ENCODE peak calls at places on chromosomes 11 and 22, in six cellular contexts. I, P, T, S, Q and B are unnamed samples.

GRCh38 chr11:100684101-100685065 is 2.7 kb upstream of the ARHGAP42 start:
- DNase-seq in I (no peak), P (no peak), T (no peak), S (no peak), Q (no peak), B (no peak)

GRCh38 chr11:19076744-19077589 is 16.4 kb upstream of the MRGPRX2 start:
- DNase-seq in I (no peak), S (peak), T (peak), Q (no peak), P (no peak), B (no peak)

GRCh38 chr22:22667966-22668880 is 23.8 kb downstream of the GGTLC2 start:
- DNase-seq in S (no peak), P (no peak), Q (no peak), I (no peak), T (no peak), B (no peak)

GRCh38 chr11:76166314-76166713 is 40.0 kb downstream of the WNT11 start:
- DNase-seq in P (peak), T (no peak), S (no peak), Q (no peak), I (no peak), B (no peak)

GRCh38 chr11:8800498-8801110 is 110.4 kb upstream of the AKIP1 start:
- DNase-seq in S (no peak), P (no peak), Q (no peak), I (no peak), T (peak), B (no peak)

GRCh38 chr11:721913-722811 is 16.1 kb downstream of the EPS8L2 start:
- DNase-seq in S (no peak), I (peak), T (no peak), P (no peak), Q (no peak), B (no peak)

GRCh38 chr22:49295465-49295743 is 532.3 kb downstream of the BRD1 start:
- DNase-seq in P (no peak), S (no peak), Q (no peak), T (no peak), I (no peak), B (no peak)

GRCh38 chr11:12914401-12914912 is 94.7 kb upstream of the RASSF10 start:
- DNase-seq in S (peak), T (no peak), Q (peak), P (peak), I (no peak), B (peak)

GRCh38 chr22:46456818-46457163 is 80.6 kb downstream of the CELSR1 start:
- DNase-seq in T (no peak), P (no peak), I (no peak), Q (no peak), S (no peak), B (no peak)

GRCh38 chr11:102268083-102268984 is 49.0 kb upstream of the BIRC3 start:
- DNase-seq in P (peak), T (peak), S (peak), Q (no peak), I (no peak), B (peak)

GRCh38 chr22:36211237-36211881 is 9.8 kb upstream of the APOL4 start:
- DNase-seq in T (peak), Q (no peak), I (peak), P (no peak), S (peak), B (no peak)

GRCh38 chr11:115676768-115677167 is 172.6 kb upstream of the CADM1 start:
- DNase-seq in P (no peak), I (no peak), Q (no peak), T (no peak), S (peak), B (no peak)

GRCh38 chr11:119567667-119568582 is 145.0 kb upstream of the THY1 start:
- DNase-seq in T (peak), I (no peak), S (peak), P (no peak), Q (peak), B (peak)

GRCh38 chr11:76436020-76436419 is 8.8 kb upstream of the EMSY start:
- DNase-seq in S (no peak), P (no peak), T (no peak), I (no peak), Q (no peak), B (no peak)

GRCh38 chr11:19628018-19628417 is 84.6 kb upstream of the NAV2 start:
- DNase-seq in T (peak), S (peak), I (no peak), P (no peak), Q (no peak), B (peak)